ENCODE peak calls at places on chromosome 2, in six cellular contexts. V is GM23338, X is small intestine, B is GM12892, O is omental fat pad, P is NCI-H774. C is an unnamed sample.

GRCh38 chr2:74429487-74430451 is 8.2 kb downstream of the WDR54 start:
- DNase-seq in P (no peak), B (no peak), X (peak; percentile 97), V (no peak), O (no peak), C (no peak)

GRCh38 chr2:73999881-74000597 is 15.3 kb downstream of the TET3 start:
- DNase-seq in V (peak; percentile 32), P (no peak), B (no peak), O (no peak), X (peak; percentile 75), C (no peak)

GRCh38 chr2:10757814-10758286 is 36.4 kb downstream of the ATP6V1C2 start:
- DNase-seq in V (no peak), X (no peak), P (no peak), O (no peak), B (no peak), C (no peak)

GRCh38 chr2:37230581-37230980 is 815 bp downstream of the CEBPZ start:
- DNase-seq in B (no peak), P (no peak), X (no peak), V (no peak), O (no peak), C (no peak)

GRCh38 chr2:10742666-10743065 is 21.2 kb downstream of the ATP6V1C2 start:
- DNase-seq in B (no peak), P (no peak), O (no peak), V (no peak), X (no peak), C (no peak)

GRCh38 chr2:76731157-76731556 is 791.0 kb downstream of the LRRTM4 start:
- DNase-seq in O (no peak), P (no peak), V (no peak), X (no peak), B (no peak), C (no peak)

GRCh38 chr2:85240055-85240454 is 87.7 kb downstream of the TGOLN2 start:
- DNase-seq in P (no peak), X (no peak), V (no peak), B (no peak), O (no peak), C (no peak)

GRCh38 chr2:29455202-29455885 is 340.1 kb downstream of the CLIP4 start:
- DNase-seq in O (no peak), X (no peak), V (no peak), P (no peak), B (no peak), C (no peak)

GRCh38 chr2:26421961-26422360 is 20.2 kb downstream of the DRC1 start:
- DNase-seq in P (no peak), V (no peak), X (no peak), B (no peak), O (no peak), C (no peak)

GRCh38 chr2:233468047-233468745 is 98.4 kb downstream of the USP40 start:
- DNase-seq in B (no peak), X (no peak), V (no peak), O (peak; percentile 16), P (no peak), C (no peak)

GRCh38 chr2:239684271-239684670 is 283.5 kb upstream of the HDAC4 start:
- DNase-seq in B (no peak), V (no peak), O (no peak), P (no peak), X (no peak), C (no peak)

GRCh38 chr2:80120866-80121265 is 183.7 kb downstream of the LRRTM1 start:
- DNase-seq in O (no peak), V (no peak), X (no peak), B (no peak), P (no peak), C (no peak)

GRCh38 chr2:180907731-180908130 is 72.7 kb upstream of the UBE2E3 start:
- DNase-seq in B (no peak), O (no peak), V (no peak), X (no peak), P (no peak), C (no peak)

GRCh38 chr2:20062615-20063545 is 11.5 kb upstream of the LAPTM4A start:
- DNase-seq in O (no peak), V (no peak), B (no peak), P (no peak), X (no peak), C (no peak)